ENCODE peak calls at places on chromosome 3, in nine cellular contexts. K, R, G, B, Y, D, M, T and S are unnamed samples.

GRCh38 chr3:11567516-11568467 is 75.9 kb downstream of the VGLL4 start:
- DNase-seq in K (peak), R (no peak), G (no peak), B (peak), Y (no peak), D (peak), M (no peak), T (peak), S (no peak)

GRCh38 chr3:49720383-49721164 is 1.1 kb upstream of the AMIGO3 start:
- DNase-seq in K (no peak), R (no peak), G (no peak), B (no peak), Y (no peak), D (no peak), M (no peak), T (no peak), S (no peak)

GRCh38 chr3:58116161-58116955 is 94.4 kb downstream of the DNASE1L3 start:
- DNase-seq in K (no peak), R (peak), G (no peak), B (no peak), Y (no peak), D (no peak), M (no peak), T (peak), S (no peak)

GRCh38 chr3:25432191-25432720 is 4.2 kb downstream of the RARB start:
- DNase-seq in K (no peak), R (no peak), G (no peak), B (no peak), Y (no peak), D (no peak), M (no peak), T (no peak), S (no peak)

GRCh38 chr3:22175899-22176298 is 424.9 kb upstream of the ZNF385D start:
- DNase-seq in K (no peak), R (no peak), G (no peak), B (no peak), Y (no peak), D (peak), M (no peak), T (no peak), S (no peak)

GRCh38 chr3:156305672-156306071 is 185.3 kb downstream of the KCNAB1 start:
- DNase-seq in K (no peak), R (no peak), G (no peak), B (no peak), Y (no peak), D (no peak), M (no peak), T (no peak), S (no peak)

GRCh38 chr3:172749201-172749965 is 1.1 kb upstream of the ECT2 start:
- DNase-seq in K (peak), R (no peak), G (no peak), B (peak), Y (no peak), D (peak), M (no peak), T (no peak), S (peak)

GRCh38 chr3:76199382-76199781 is 414.0 kb upstream of the ZNF717 start:
- DNase-seq in K (no peak), R (no peak), G (no peak), B (no peak), Y (no peak), D (peak), M (no peak), T (no peak), S (no peak)

GRCh38 chr3:105253225-105253624 is 113.5 kb upstream of the ALCAM start:
- DNase-seq in K (no peak), R (no peak), G (peak), B (no peak), Y (no peak), D (no peak), M (no peak), T (no peak), S (peak)

GRCh38 chr3:130384547-130384946 is 39.1 kb downstream of the COL6A5 start:
- DNase-seq in K (no peak), R (no peak), G (no peak), B (no peak), Y (no peak), D (no peak), M (no peak), T (no peak), S (no peak)

GRCh38 chr3:10602769-10603768 is 97.7 kb upstream of the ATP2B2 start:
- DNase-seq in K (no peak), R (no peak), G (no peak), B (no peak), Y (no peak), D (no peak), M (no peak), T (peak), S (no peak)

GRCh38 chr3:174120997-174121396 is 723.5 kb downstream of the NLGN1 start:
- DNase-seq in K (no peak), R (no peak), G (no peak), B (no peak), Y (no peak), D (no peak), M (no peak), T (no peak), S (no peak)

GRCh38 chr3:14773281-14773680 is 45.5 kb upstream of the FGD5 start:
- DNase-seq in K (no peak), R (no peak), G (no peak), B (no peak), Y (no peak), D (no peak), M (no peak), T (no peak), S (no peak)

GRCh38 chr3:100697723-100698285 is 11.5 kb upstream of the TFG start:
- DNase-seq in K (no peak), R (no peak), G (no peak), B (no peak), Y (no peak), D (no peak), M (no peak), T (no peak), S (no peak)

GRCh38 chr3:43048470-43048869 is 57.4 kb downstream of the POMGNT2 start:
- DNase-seq in K (no peak), R (no peak), G (no peak), B (no peak), Y (no peak), D (no peak), M (no peak), T (no peak), S (no peak)

GRCh38 chr3:35638640-35639250 is 580 bp upstream of the ARPP21 start:
- DNase-seq in K (no peak), R (no peak), G (no peak), B (no peak), Y (no peak), D (no peak), M (no peak), T (no peak), S (no peak)

GRCh38 chr3:141421639-141422319 is 53.5 kb downstream of the ZBTB38 start:
- DNase-seq in K (no peak), R (no peak), G (no peak), B (no peak), Y (no peak), D (peak), M (no peak), T (no peak), S (no peak)

GRCh38 chr3:188061133-188061532 is 92.8 kb upstream of the LPP start:
- DNase-seq in K (no peak), R (no peak), G (no peak), B (peak), Y (no peak), D (peak), M (no peak), T (no peak), S (peak)

GRCh38 chr3:170752571-170753155 is 117.3 kb downstream of the RPL22L1 start:
- DNase-seq in K (no peak), R (no peak), G (no peak), B (no peak), Y (no peak), D (peak), M (no peak), T (no peak), S (no peak)

GRCh38 chr3:11995061-11995460 is 9.1 kb upstream of the SYN2 start:
- DNase-seq in K (no peak), R (no peak), G (peak), B (no peak), Y (no peak), D (no peak), M (peak), T (no peak), S (peak)

GRCh38 chr3:23431759-23432158 is 228.6 kb downstream of the UBE2E2 start:
- DNase-seq in K (no peak), R (no peak), G (no peak), B (no peak), Y (no peak), D (peak), M (no peak), T (no peak), S (no peak)

GRCh38 chr3:33722626-33723370 is 4.7 kb upstream of the CLASP2 start:
- DNase-seq in K (no peak), R (no peak), G (no peak), B (no peak), Y (no peak), D (peak), M (no peak), T (no peak), S (no peak)

GRCh38 chr3:49619649-49620048 is 54.5 kb upstream of the APEH start:
- DNase-seq in K (no peak), R (no peak), G (no peak), B (no peak), Y (no peak), D (peak), M (no peak), T (no peak), S (no peak)

GRCh38 chr3:134651347-134652041 is 672 bp upstream of the KY start:
- DNase-seq in K (no peak), R (no peak), G (no peak), B (no peak), Y (peak), D (peak), M (no peak), T (no peak), S (no peak)

GRCh38 chr3:30628931-30629590 is 22.7 kb downstream of the TGFBR2 start:
- DNase-seq in K (no peak), R (no peak), G (no peak), B (no peak), Y (peak), D (no peak), M (no peak), T (no peak), S (no peak)

GRCh38 chr3:149199474-149199873 is 22.2 kb downstream of the CP start:
- DNase-seq in K (no peak), R (no peak), G (peak), B (no peak), Y (no peak), D (no peak), M (no peak), T (no peak), S (peak)

GRCh38 chr3:48546203-48546829 is 10.3 kb downstream of the PFKFB4 start:
- DNase-seq in K (no peak), R (no peak), G (no peak), B (no peak), Y (no peak), D (no peak), M (no peak), T (no peak), S (no peak)

GRCh38 chr3:150925751-150926201 is 20.5 kb upstream of the MINDY4B start:
- DNase-seq in K (peak), R (peak), G (peak), B (peak), Y (peak), D (peak), M (peak), T (peak), S (peak)

GRCh38 chr3:98734311-98734710 is 28.8 kb upstream of the ST3GAL6 start:
- DNase-seq in K (no peak), R (no peak), G (no peak), B (no peak), Y (no peak), D (no peak), M (no peak), T (no peak), S (no peak)

GRCh38 chr3:159765860-159766294 is 222.8 kb upstream of the IL12A start:
- DNase-seq in K (no peak), R (no peak), G (no peak), B (no peak), Y (peak), D (peak), M (no peak), T (no peak), S (no peak)

GRCh38 chr3:45564172-45564571 is 30.4 kb upstream of the LIMD1 start:
- DNase-seq in K (no peak), R (peak), G (no peak), B (no peak), Y (no peak), D (no peak), M (no peak), T (peak), S (no peak)

GRCh38 chr3:115877647-115877934 is 254.3 kb downstream of the GAP43 start:
- DNase-seq in K (no peak), R (no peak), G (no peak), B (no peak), Y (no peak), D (no peak), M (no peak), T (no peak), S (no peak)